ENCODE peak calls at places on chromosomes 16 and 17, in nine cellular contexts. B is activated CD4-positive, alpha-beta T cell treated with anti-CD3 and anti-CD28 coated beads, Interleukin-2, amount 50 U/mL, for 24 hours; A is renal cortical epithelial cell; U is COR-L47; K is activated T-cell treated with anti-CD3 and anti-CD28 coated beads, Interleukin-2, amount 50 U/mL, for 1 hour; L is NCI-H1436; G is Caki2; F is skeletal muscle cell; Q is KBM-7. Y is an unnamed sample.

GRCh38 chr16:11681526-11681925 is 13.3 kb downstream of the SNN start:
- DNase-seq in A (no peak), B (no peak), L (no peak), F (no peak), Q (no peak), G (peak), K (peak), U (no peak), Y (no peak)

GRCh38 chr16:51420247-51420646 is 269.2 kb upstream of the SALL1 start:
- DNase-seq in A (peak), G (no peak), B (no peak), F (no peak), U (no peak), K (no peak), Q (no peak), L (no peak), Y (no peak)

GRCh38 chr17:2067559-2067958 is 12.7 kb downstream of the HIC1 start:
- DNase-seq in Q (no peak), U (no peak), B (no peak), L (no peak), K (no peak), G (no peak), F (no peak), A (no peak), Y (no peak)

GRCh38 chr17:61755668-61756067 is 107.7 kb downstream of the BRIP1 start:
- DNase-seq in L (no peak), A (no peak), Q (no peak), B (no peak), K (no peak), U (no peak), G (no peak), F (no peak), Y (no peak)

GRCh38 chr17:41678907-41679739 is 9.6 kb upstream of the EIF1 start:
- DNase-seq in L (no peak), A (peak), F (no peak), B (peak), U (no peak), K (no peak), G (peak), Q (peak), Y (no peak)

GRCh38 chr16:47977802-47978201 is 178.0 kb downstream of the ABCC12 start:
- DNase-seq in L (no peak), U (no peak), Q (no peak), F (no peak), K (no peak), A (no peak), G (no peak), B (no peak), Y (no peak)

GRCh38 chr17:69704935-69705334 is 290.4 kb downstream of the MAP2K6 start:
- DNase-seq in Q (no peak), G (no peak), B (no peak), K (no peak), U (no peak), F (no peak), L (no peak), A (no peak), Y (no peak)

GRCh38 chr17:74864866-74865395 is 5.2 kb upstream of the GRIN2C start:
- DNase-seq in G (peak), L (peak), F (no peak), Q (peak), U (peak), B (peak), K (peak), A (peak), Y (peak)

GRCh38 chr17:7431231-7431630 is 2.6 kb downstream of the SPEM3 start:
- DNase-seq in Q (no peak), U (no peak), L (no peak), B (no peak), G (no peak), K (no peak), F (no peak), A (no peak), Y (no peak)

GRCh38 chr16:88017006-88017405 is 65.8 kb downstream of the BANP start:
- DNase-seq in L (no peak), A (no peak), B (no peak), U (no peak), G (no peak), F (no peak), Q (no peak), K (no peak), Y (no peak)

GRCh38 chr17:6914711-6915110 is 81.1 kb upstream of the ALOX12 start:
- DNase-seq in A (peak), K (no peak), Q (no peak), G (peak), F (peak), U (peak), L (no peak), B (no peak), Y (no peak)

GRCh38 chr17:60102632-60103047 is 23.9 kb upstream of the HEATR6 start:
- DNase-seq in B (no peak), U (no peak), A (no peak), L (no peak), K (peak), F (peak), G (no peak), Q (peak), Y (peak)

GRCh38 chr16:1762196-1762878 is 9.0 kb downstream of the NME3 start:
- DNase-seq in A (no peak), L (no peak), Q (no peak), G (no peak), B (no peak), U (no peak), F (no peak), K (no peak), Y (no peak)

GRCh38 chr16:19130852-19131808 is 17.4 kb downstream of the ITPRIPL2 start:
- DNase-seq in A (peak), B (no peak), K (no peak), U (no peak), F (peak), Q (peak), L (no peak), G (no peak), Y (no peak)

GRCh38 chr17:18981642-18982424 is 22.7 kb downstream of the FAM83G start:
- DNase-seq in G (peak), L (no peak), U (peak), A (peak), K (no peak), B (no peak), Q (no peak), F (no peak), Y (no peak)

GRCh38 chr17:8753976-8754440 is 4.3 kb downstream of the SPDYE4 start:
- DNase-seq in F (peak), G (peak), Q (peak), L (no peak), B (no peak), A (peak), K (no peak), U (no peak), Y (no peak)

GRCh38 chr17:29747660-29748059 is 124.9 kb upstream of the CORO6 start:
- DNase-seq in F (no peak), Q (no peak), G (no peak), L (no peak), B (no peak), K (no peak), A (no peak), U (no peak), Y (no peak)

GRCh38 chr16:86010680-86011141 is 111.7 kb downstream of the IRF8 start:
- DNase-seq in B (no peak), A (no peak), U (no peak), F (no peak), Q (no peak), K (no peak), G (no peak), L (no peak), Y (no peak)

Y was measured in retina.